ENCODE peak calls at places on chromosomes 2 and 18, in five cellular contexts. F is mammary epithelial cell, J is NCI-H510A, Z is nephron progenitor cell, E is fibroblast of pulmonary artery. S is an unnamed sample.

GRCh38 chr2:96090527-96090926 is 25.8 kb downstream of the ADRA2B start:
- DNase-seq in Z (no peak), F (no peak), E (no peak), J (no peak), S (no peak)

GRCh38 chr18:74994502-74995403 is 214.2 kb downstream of the PTGR3 start:
- DNase-seq in E (no peak), J (no peak), Z (no peak), F (peak; percentile 6), S (peak; percentile 11)

GRCh38 chr18:60372598-60372997 is at the start of gene MC4R:
- DNase-seq in Z (peak; percentile 54), F (peak; percentile 35), E (peak; percentile 73), J (peak; percentile 87), S (peak; percentile 57)

GRCh38 chr2:237734905-237735623 is 63.5 kb upstream of the RBM44 start:
- DNase-seq in Z (no peak), E (no peak), F (no peak), J (no peak), S (no peak)

GRCh38 chr18:32919799-32920198 is 147.0 kb upstream of the KLHL14 start:
- DNase-seq in J (peak; percentile 34), E (peak; percentile 3), F (peak; percentile 36), Z (peak; percentile 20), S (peak; percentile 28)

GRCh38 chr2:44130441-44130840 is 38.2 kb upstream of the PPM1B start:
- DNase-seq in Z (no peak), J (no peak), E (peak; percentile 40), F (no peak), S (peak; percentile 59)

GRCh38 chr18:61833387-61833786 is 59.4 kb downstream of the RNF152 start:
- DNase-seq in F (peak; percentile 32), J (peak; percentile 19), E (peak; percentile 70), Z (no peak), S (peak; percentile 80)

GRCh38 chr2:212327171-212327809 is 211.3 kb downstream of the ERBB4 start:
- DNase-seq in Z (no peak), F (no peak), E (no peak), J (no peak), S (no peak)

GRCh38 chr2:215410932-215411285 is 25.0 kb downstream of the FN1 start:
- DNase-seq in Z (no peak), F (peak; percentile 86), J (no peak), E (peak; percentile 95), S (peak; percentile 95)

GRCh38 chr2:145168091-145168490 is 648.2 kb upstream of the ZEB2 start:
- DNase-seq in Z (no peak), E (no peak), F (no peak), J (no peak), S (no peak)

GRCh38 chr2:213001285-213001910 is 150.0 kb downstream of the IKZF2 start:
- DNase-seq in E (peak; percentile 13), F (no peak), J (no peak), Z (no peak), S (no peak)

GRCh38 chr18:45212186-45213039 is 402.9 kb upstream of the SLC14A2 start:
- DNase-seq in J (no peak), F (peak; percentile 63), Z (peak; percentile 81), E (peak; percentile 90), S (peak; percentile 88)

GRCh38 chr2:134218414-134218813 is 35.5 kb upstream of the MGAT5 start:
- DNase-seq in J (no peak), E (no peak), Z (no peak), F (no peak), S (no peak)

GRCh38 chr2:111116843-111117665 is 3.7 kb upstream of the BCL2L11 start:
- DNase-seq in Z (peak; percentile 74), F (peak; percentile 76), E (peak; percentile 76), J (peak; percentile 86), S (peak; percentile 82)

GRCh38 chr2:157443090-157443489 is 799 bp downstream of the CYTIP start:
- DNase-seq in F (no peak), E (no peak), Z (no peak), J (no peak), S (no peak)

GRCh38 chr18:48093104-48093503 is 162.6 kb upstream of the SMAD2 start:
- DNase-seq in Z (no peak), E (no peak), J (no peak), F (no peak), S (no peak)

GRCh38 chr2:203798296-203799157 is 69.0 kb upstream of the CTLA4 start:
- DNase-seq in Z (no peak), J (no peak), E (no peak), F (no peak), S (no peak)

GRCh38 chr18:40524881-40525280 is 1430.2 kb upstream of the PIK3C3 start:
- DNase-seq in Z (no peak), F (no peak), E (no peak), J (no peak), S (no peak)

GRCh38 chr2:118970396-118971135 is 28.6 kb downstream of the MARCO start:
- DNase-seq in E (no peak), J (no peak), Z (no peak), F (peak; percentile 49), S (no peak)

GRCh38 chr2:86671304-86671981 is 47.8 kb upstream of the RNF103 start:
- DNase-seq in J (no peak), Z (no peak), F (no peak), E (peak; percentile 46), S (peak; percentile 36)

GRCh38 chr2:105746177-105747080 is 1.7 kb downstream of the NCK2 start:
- DNase-seq in E (no peak), J (peak; percentile 56), Z (peak; percentile 74), F (peak; percentile 63), S (no peak)

GRCh38 chr18:61658431-61658830 is 234.4 kb downstream of the RNF152 start:
- DNase-seq in E (no peak), F (no peak), J (no peak), Z (no peak), S (no peak)

GRCh38 chr2:63743170-63743975 is 98.3 kb upstream of the UGP2 start:
- DNase-seq in J (no peak), F (no peak), Z (no peak), E (no peak), S (no peak)

GRCh38 chr2:237196866-237197618 is 111.4 kb downstream of the COPS8 start:
- DNase-seq in F (peak; percentile 77), Z (no peak), E (peak; percentile 56), J (no peak), S (no peak)

GRCh38 chr2:210199186-210199765 is 26.0 kb downstream of the ACADL start:
- DNase-seq in E (peak; percentile 59), F (no peak), Z (no peak), J (no peak), S (peak; percentile 43)

GRCh38 chr2:28469304-28469703 is 26.6 kb upstream of the PLB1 start:
- DNase-seq in Z (no peak), J (no peak), F (no peak), E (peak; percentile 47), S (peak; percentile 54)

GRCh38 chr18:360676-361075 is 92.8 kb upstream of the THOC1 start:
- DNase-seq in Z (no peak), J (no peak), E (no peak), F (no peak), S (no peak)

GRCh38 chr2:159118115-159118858 is 149.8 kb downstream of the TANC1 start:
- DNase-seq in J (peak; percentile 20), F (peak; percentile 71), E (peak; percentile 94), Z (peak; percentile 90), S (peak; percentile 91)

GRCh38 chr18:51427012-51427411 is 229.5 kb upstream of the MEX3C start:
- DNase-seq in J (no peak), E (peak; percentile 29), F (peak; percentile 58), Z (no peak), S (peak; percentile 23)

GRCh38 chr2:108560241-108560811 is 26.1 kb downstream of the LIMS1 start:
- DNase-seq in E (no peak), J (no peak), Z (no peak), F (no peak), S (no peak)

GRCh38 chr2:227939271-227940027 is 68.0 kb downstream of the DAW1 start:
- DNase-seq in J (peak; percentile 12), Z (peak; percentile 43), F (peak; percentile 16), E (peak; percentile 68), S (peak; percentile 64)

GRCh38 chr2:44549856-44550255 is 188.1 kb downstream of the CAMKMT start:
- DNase-seq in F (peak; percentile 47), E (peak; percentile 28), Z (no peak), J (no peak), S (peak; percentile 21)

S was measured in cardiac fibroblast.